ENCODE peak calls at places on chromosomes 5 and 9, in nine cellular contexts. Q is right atrium auricular region, G is EH, V is Peyer's patch, Z is uterus, J is colonic mucosa, X is NCI-H1092, L is heart right ventricle, E is NCI-H1105. T is an unnamed sample.

GRCh38 chr5:161230222-161230621 is 316.3 kb downstream of the GABRB2 start:
- DNase-seq in Q (no peak), G (no peak), V (no peak), Z (no peak), J (peak), X (peak), L (no peak), E (peak), T (no peak)

GRCh38 chr5:14929293-14930065 is 57.9 kb upstream of the ANKH start:
- DNase-seq in Q (no peak), G (no peak), V (no peak), Z (no peak), J (no peak), X (no peak), L (no peak), E (no peak), T (no peak)

GRCh38 chr5:156479864-156480263 is 152.9 kb downstream of the SGCD start:
- DNase-seq in Q (no peak), G (peak), V (no peak), Z (no peak), J (peak), X (no peak), L (no peak), E (no peak), T (no peak)

GRCh38 chr5:179300834-179301233 is 44.4 kb downstream of the ADAMTS2 start:
- DNase-seq in Q (no peak), G (no peak), V (no peak), Z (peak), J (no peak), X (no peak), L (peak), E (no peak), T (no peak)

GRCh38 chr5:176541338-176542134 is 4.3 kb upstream of the RNF44 start:
- DNase-seq in Q (no peak), G (peak), V (peak), Z (peak), J (peak), X (no peak), L (no peak), E (no peak), T (peak)

GRCh38 chr9:36970007-36970888 is 63.8 kb downstream of the PAX5 start:
- DNase-seq in Q (no peak), G (no peak), V (no peak), Z (no peak), J (no peak), X (no peak), L (no peak), E (no peak), T (no peak)

GRCh38 chr5:124738751-124739559 is 7.5 kb downstream of the ZNF608 start:
- DNase-seq in Q (no peak), G (no peak), V (no peak), Z (no peak), J (no peak), X (no peak), L (no peak), E (no peak), T (peak)

GRCh38 chr5:37839441-37840035 is 303 bp downstream of the GDNF start:
- DNase-seq in Q (no peak), G (peak), V (no peak), Z (peak), J (no peak), X (peak), L (peak), E (peak), T (peak)

GRCh38 chr9:121242219-121242954 is 25.6 kb upstream of the GSN start:
- DNase-seq in Q (no peak), G (peak), V (no peak), Z (no peak), J (no peak), X (no peak), L (no peak), E (no peak), T (no peak)

T was measured in SK-N-DZ.